ENCODE peak calls at places on chromosomes 12 and 14, in five cellular contexts. One of them, this sample, is unnamed.
A peak's percentile ranks its signal among the peaks of the same experiment; 100 is the strongest.

GRCh38 chr12:120474092-120474960 is 4.8 kb upstream of the SRSF9 start:
- DNase-seq in transverse colon: no peak
- DNase-seq in H1: no peak
- DNase-seq in sigmoid colon: no peak
- DNase-seq in SK-N-SH: peak; percentile 27
- DNase-seq in this sample: peak; percentile 42

GRCh38 chr14:73786942-73787759 is 64.5 kb upstream of the PTGR2 start:
- DNase-seq in transverse colon: peak; percentile 76
- DNase-seq in H1: peak; percentile 81
- DNase-seq in sigmoid colon: peak; percentile 85
- DNase-seq in SK-N-SH: peak; percentile 83
- DNase-seq in this sample: peak; percentile 73

GRCh38 chr14:53462931-53463778 is 310.0 kb upstream of the DDHD1 start:
- DNase-seq in transverse colon: no peak
- DNase-seq in H1: no peak
- DNase-seq in sigmoid colon: no peak
- DNase-seq in SK-N-SH: no peak
- DNase-seq in this sample: peak; percentile 56

GRCh38 chr14:96091149-96091693 is 52.1 kb downstream of the C14orf132 start:
- DNase-seq in transverse colon: no peak
- DNase-seq in H1: no peak
- DNase-seq in sigmoid colon: no peak
- DNase-seq in SK-N-SH: peak; percentile 59
- DNase-seq in this sample: no peak

GRCh38 chr14:22407033-22407432 is 182.0 kb downstream of the DAD1 start:
- DNase-seq in transverse colon: no peak
- DNase-seq in H1: no peak
- DNase-seq in sigmoid colon: no peak
- DNase-seq in SK-N-SH: no peak
- DNase-seq in this sample: no peak

GRCh38 chr12:114679452-114679875 is 4.5 kb downstream of the TBX3 start:
- DNase-seq in transverse colon: no peak
- DNase-seq in H1: peak; percentile 58
- DNase-seq in sigmoid colon: no peak
- DNase-seq in SK-N-SH: no peak
- DNase-seq in this sample: peak; percentile 56

GRCh38 chr12:94954029-94954685 is 49.3 kb downstream of the NDUFA12 start:
- DNase-seq in transverse colon: peak; percentile 54
- DNase-seq in H1: no peak
- DNase-seq in sigmoid colon: no peak
- DNase-seq in SK-N-SH: no peak
- DNase-seq in this sample: no peak

GRCh38 chr12:93245543-93245942 is 132.2 kb upstream of the NUDT4 start:
- DNase-seq in transverse colon: peak; percentile 41
- DNase-seq in H1: no peak
- DNase-seq in sigmoid colon: no peak
- DNase-seq in SK-N-SH: no peak
- DNase-seq in this sample: no peak

GRCh38 chr14:91138511-91139359 is 24.9 kb downstream of the DGLUCY start:
- DNase-seq in transverse colon: peak; percentile 31
- DNase-seq in H1: peak; percentile 66
- DNase-seq in sigmoid colon: no peak
- DNase-seq in SK-N-SH: no peak
- DNase-seq in this sample: peak; percentile 80

GRCh38 chr14:74531467-74531866 is 37.9 kb downstream of the ISCA2 start:
- DNase-seq in transverse colon: peak; percentile 28
- DNase-seq in H1: peak; percentile 72
- DNase-seq in sigmoid colon: no peak
- DNase-seq in SK-N-SH: peak; percentile 51
- DNase-seq in this sample: peak; percentile 78

GRCh38 chr14:90421001-90421580 is 24.3 kb downstream of the CALM1 start:
- DNase-seq in transverse colon: no peak
- DNase-seq in H1: no peak
- DNase-seq in sigmoid colon: peak; percentile 46
- DNase-seq in SK-N-SH: no peak
- DNase-seq in this sample: no peak

GRCh38 chr12:92859650-92860386 is 69.3 kb downstream of the EEA1 start:
- DNase-seq in transverse colon: peak; percentile 12
- DNase-seq in H1: no peak
- DNase-seq in sigmoid colon: no peak
- DNase-seq in SK-N-SH: no peak
- DNase-seq in this sample: no peak

GRCh38 chr14:65832431-65833253 is 420.1 kb downstream of the FUT8 start:
- DNase-seq in transverse colon: no peak
- DNase-seq in H1: no peak
- DNase-seq in sigmoid colon: no peak
- DNase-seq in SK-N-SH: peak; percentile 32
- DNase-seq in this sample: peak; percentile 51

GRCh38 chr12:65556676-65557424 is 267.4 kb upstream of the HMGA2 start:
- DNase-seq in transverse colon: peak; percentile 79
- DNase-seq in H1: peak; percentile 90
- DNase-seq in sigmoid colon: peak; percentile 81
- DNase-seq in SK-N-SH: peak; percentile 68
- DNase-seq in this sample: peak; percentile 92

GRCh38 chr14:87149583-87150354 is 843.2 kb downstream of the GALC start:
- DNase-seq in transverse colon: no peak
- DNase-seq in H1: no peak
- DNase-seq in sigmoid colon: no peak
- DNase-seq in SK-N-SH: no peak
- DNase-seq in this sample: peak; percentile 97

GRCh38 chr14:28412076-28412475 is 354.5 kb upstream of the FOXG1 start:
- DNase-seq in transverse colon: no peak
- DNase-seq in H1: no peak
- DNase-seq in sigmoid colon: no peak
- DNase-seq in SK-N-SH: no peak
- DNase-seq in this sample: no peak

GRCh38 chr14:73472182-73473114 is 14.1 kb upstream of the NUMB start:
- DNase-seq in transverse colon: no peak
- DNase-seq in H1: no peak
- DNase-seq in sigmoid colon: no peak
- DNase-seq in SK-N-SH: peak; percentile 67
- DNase-seq in this sample: peak; percentile 86

GRCh38 chr12:116033765-116034164 is 243.7 kb downstream of the MED13L start:
- DNase-seq in transverse colon: no peak
- DNase-seq in H1: no peak
- DNase-seq in sigmoid colon: no peak
- DNase-seq in SK-N-SH: no peak
- DNase-seq in this sample: no peak

GRCh38 chr12:112677050-112677765 is 114.3 kb upstream of the RPH3A start:
- DNase-seq in transverse colon: no peak
- DNase-seq in H1: no peak
- DNase-seq in sigmoid colon: no peak
- DNase-seq in SK-N-SH: no peak
- DNase-seq in this sample: no peak

GRCh38 chr12:90953956-90954421 is 987 bp downstream of the CCER1 start:
- DNase-seq in transverse colon: no peak
- DNase-seq in H1: peak; percentile 94
- DNase-seq in sigmoid colon: no peak
- DNase-seq in SK-N-SH: no peak
- DNase-seq in this sample: peak; percentile 91

GRCh38 chr14:97703006-97703760 is 906.0 kb downstream of the VRK1 start:
- DNase-seq in transverse colon: no peak
- DNase-seq in H1: no peak
- DNase-seq in sigmoid colon: no peak
- DNase-seq in SK-N-SH: no peak
- DNase-seq in this sample: no peak

GRCh38 chr14:81990312-81990761 is 456.7 kb upstream of the SEL1L start:
- DNase-seq in transverse colon: peak; percentile 27
- DNase-seq in H1: peak; percentile 75
- DNase-seq in sigmoid colon: no peak
- DNase-seq in SK-N-SH: peak; percentile 6
- DNase-seq in this sample: peak; percentile 72

GRCh38 chr12:30840715-30841114 is 85.8 kb upstream of the TSPAN11 start:
- DNase-seq in transverse colon: no peak
- DNase-seq in H1: no peak
- DNase-seq in sigmoid colon: no peak
- DNase-seq in SK-N-SH: no peak
- DNase-seq in this sample: peak; percentile 72

GRCh38 chr12:102631274-102631673 is 150.9 kb upstream of the IGF1 start:
- DNase-seq in transverse colon: no peak
- DNase-seq in H1: no peak
- DNase-seq in sigmoid colon: no peak
- DNase-seq in SK-N-SH: no peak
- DNase-seq in this sample: no peak

GRCh38 chr14:75341639-75342038 is 63.0 kb downstream of the FOS start:
- DNase-seq in transverse colon: no peak
- DNase-seq in H1: no peak
- DNase-seq in sigmoid colon: no peak
- DNase-seq in SK-N-SH: no peak
- DNase-seq in this sample: no peak

GRCh38 chr14:69315302-69315701 is 55.3 kb downstream of the GALNT16 start:
- DNase-seq in transverse colon: no peak
- DNase-seq in H1: no peak
- DNase-seq in sigmoid colon: peak; percentile 25
- DNase-seq in SK-N-SH: no peak
- DNase-seq in this sample: no peak

GRCh38 chr12:81088221-81088620 is 10.3 kb downstream of the ACSS3 start:
- DNase-seq in transverse colon: no peak
- DNase-seq in H1: no peak
- DNase-seq in sigmoid colon: no peak
- DNase-seq in SK-N-SH: no peak
- DNase-seq in this sample: no peak

GRCh38 chr12:123129651-123130050 is 21.2 kb downstream of the PITPNM2 start:
- DNase-seq in transverse colon: no peak
- DNase-seq in H1: no peak
- DNase-seq in sigmoid colon: no peak
- DNase-seq in SK-N-SH: no peak
- DNase-seq in this sample: no peak

GRCh38 chr12:123121670-123122069 is 29.2 kb downstream of the PITPNM2 start:
- DNase-seq in transverse colon: no peak
- DNase-seq in H1: no peak
- DNase-seq in sigmoid colon: no peak
- DNase-seq in SK-N-SH: no peak
- DNase-seq in this sample: no peak

GRCh38 chr12:123131291-123131831 is 19.5 kb downstream of the PITPNM2 start:
- DNase-seq in transverse colon: peak; percentile 57
- DNase-seq in H1: no peak
- DNase-seq in sigmoid colon: no peak
- DNase-seq in SK-N-SH: no peak
- DNase-seq in this sample: no peak

GRCh38 chr12:123122649-123123048 is 28.2 kb downstream of the PITPNM2 start:
- DNase-seq in transverse colon: no peak
- DNase-seq in H1: no peak
- DNase-seq in sigmoid colon: no peak
- DNase-seq in SK-N-SH: no peak
- DNase-seq in this sample: no peak

GRCh38 chr12:123126294-123127144 is 24.4 kb downstream of the PITPNM2 start:
- DNase-seq in transverse colon: no peak
- DNase-seq in H1: no peak
- DNase-seq in sigmoid colon: peak; percentile 82
- DNase-seq in SK-N-SH: no peak
- DNase-seq in this sample: no peak
- TF ChIP-seq POLR2AphosphoS5 in transverse colon: peak; percentile 26
- TF ChIP-seq POLR2AphosphoS5 in H1: no peak
- TF ChIP-seq POLR2AphosphoS5 in sigmoid colon: peak; percentile 72
- TF ChIP-seq POLR2AphosphoS5 in SK-N-SH: peak; percentile 60
- TF ChIP-seq POLR2AphosphoS5 in this sample: no peak

DNA sequence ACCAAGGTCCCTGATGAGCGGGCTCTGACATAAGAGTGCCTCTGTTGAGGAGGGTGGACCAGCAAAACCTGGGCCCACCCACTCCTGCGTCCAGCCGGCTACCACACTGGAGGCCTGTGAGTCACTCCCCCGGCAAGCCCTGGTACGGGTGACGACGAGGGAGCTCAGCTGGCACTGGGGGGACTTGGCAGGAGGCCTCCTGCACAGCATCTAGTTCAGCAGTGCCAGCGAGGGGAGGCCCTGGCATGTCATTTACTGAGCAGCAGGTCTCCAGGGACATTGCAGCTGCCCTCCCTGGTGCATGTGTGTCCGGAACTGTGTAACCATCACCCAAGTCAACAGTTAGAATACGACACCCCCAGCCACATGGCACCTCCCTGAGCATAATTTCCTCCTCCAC is 24.4 kb downstream of the CD9 start:
- DNase-seq in transverse colon: peak; percentile 50
- DNase-seq in H1: no peak
- DNase-seq in sigmoid colon: peak; percentile 92
- DNase-seq in SK-N-SH: no peak
- DNase-seq in this sample: no peak
- H3K4me1 ChIP-seq in transverse colon: peaks cover 77% of the 10 kb centered on the region
- H3K4me1 ChIP-seq in H1: no peaks in the 10 kb centered on the region
- H3K4me1 ChIP-seq in sigmoid colon: peaks cover 100% of the 10 kb centered on the region
- H3K4me1 ChIP-seq in SK-N-SH: peaks cover 43% of the 10 kb centered on the region
- H3K4me1 ChIP-seq in this sample: peaks cover 10% of the 10 kb centered on the region

GRCh38 chr12:58920956-58921861 is 905 bp upstream of the LRIG3 start:
- DNase-seq in transverse colon: peak; percentile 24
- DNase-seq in H1: no peak
- DNase-seq in sigmoid colon: no peak
- DNase-seq in SK-N-SH: no peak
- DNase-seq in this sample: no peak

GRCh38 chr12:58919271-58920101 is 818 bp downstream of the LRIG3 start:
- DNase-seq in transverse colon: peak; percentile 42
- DNase-seq in H1: no peak
- DNase-seq in sigmoid colon: peak; percentile 71
- DNase-seq in SK-N-SH: no peak
- DNase-seq in this sample: peak; percentile 38

GRCh38 chr12:58917699-58918334 is 2.5 kb downstream of the LRIG3 start:
- DNase-seq in transverse colon: no peak
- DNase-seq in H1: no peak
- DNase-seq in sigmoid colon: no peak
- DNase-seq in SK-N-SH: no peak
- DNase-seq in this sample: no peak

GRCh38 chr12:58918475-58918874 is 1.8 kb downstream of the LRIG3 start:
- DNase-seq in transverse colon: no peak
- DNase-seq in H1: no peak
- DNase-seq in sigmoid colon: no peak
- DNase-seq in SK-N-SH: no peak
- DNase-seq in this sample: no peak

GRCh38 chr12:58920102-58920955 is at the start of gene LRIG3:
- DNase-seq in transverse colon: peak; percentile 88
- DNase-seq in H1: peak; percentile 83
- DNase-seq in sigmoid colon: peak; percentile 96
- DNase-seq in SK-N-SH: peak; percentile 65
- DNase-seq in this sample: peak; percentile 89
- TF ChIP-seq POLR2AphosphoS5 in transverse colon: peak; percentile 87
- TF ChIP-seq POLR2AphosphoS5 in H1: no peak
- TF ChIP-seq POLR2AphosphoS5 in sigmoid colon: peak; percentile 87
- TF ChIP-seq POLR2AphosphoS5 in SK-N-SH: no peak
- TF ChIP-seq POLR2AphosphoS5 in this sample: peak; percentile 39

DNA sequence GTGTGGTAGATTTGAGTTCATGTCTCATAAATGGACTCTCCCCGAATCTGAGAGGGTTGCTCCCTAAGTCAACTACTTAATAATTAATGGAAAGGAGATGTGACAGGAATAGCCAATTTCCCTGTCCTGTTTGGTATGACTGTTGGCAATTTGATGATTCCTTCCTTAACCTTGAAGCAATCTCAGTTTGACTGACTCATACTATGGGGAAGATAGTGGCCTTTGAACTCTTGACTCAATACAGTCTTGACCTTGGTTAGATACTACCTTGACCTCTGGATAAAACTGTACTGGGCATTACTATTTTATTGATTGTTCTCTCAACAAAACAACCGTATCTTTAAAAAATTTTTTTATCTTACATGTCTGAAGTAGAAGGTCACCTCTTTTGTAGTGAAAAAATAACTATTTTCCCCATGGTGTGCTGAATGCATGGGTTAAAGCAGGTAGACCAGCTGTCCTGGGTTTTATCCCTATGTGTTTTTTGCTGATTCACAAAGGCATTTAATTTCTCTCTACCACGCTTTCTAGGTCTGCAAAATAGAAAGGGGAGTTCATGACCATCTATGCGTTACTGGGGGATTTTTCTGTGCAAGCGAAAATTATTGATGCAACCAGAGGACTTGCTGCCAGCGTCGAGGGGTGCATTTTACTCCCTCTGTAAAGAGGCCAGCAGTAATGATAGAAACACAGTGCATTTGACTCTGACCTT is 80.1 kb downstream of the ETV6 start:
- DNase-seq in transverse colon: no peak
- DNase-seq in H1: no peak
- DNase-seq in sigmoid colon: no peak
- DNase-seq in SK-N-SH: no peak
- DNase-seq in this sample: no peak
- H3K4me1 ChIP-seq in transverse colon: peaks cover 47% of the 10 kb centered on the region
- H3K4me1 ChIP-seq in H1: peaks cover 3% of the 10 kb centered on the region
- H3K4me1 ChIP-seq in sigmoid colon: peaks cover 55% of the 10 kb centered on the region
- H3K4me1 ChIP-seq in SK-N-SH: peaks cover 10% of the 10 kb centered on the region
- H3K4me1 ChIP-seq in this sample: peaks cover 3% of the 10 kb centered on the region

This sample was measured in GM23338.